ENCODE peak calls at places on chromosomes 4 and X, in nine cellular contexts. One of them, this sample, is unnamed.

GRCh38 chr4:156933633-156934258 is 37.9 kb downstream of the PDGFC start:
- DNase-seq in H9: no peak
- DNase-seq in RKO: peak
- DNase-seq in iPS-NIHi11: no peak
- DNase-seq in GM04504: peak
- DNase-seq in GM19239: no peak
- DNase-seq in hypothalamus: no peak
- DNase-seq in GM13976: no peak
- DNase-seq in posterior cingulate gyrus: no peak
- DNase-seq in this sample: no peak

GRCh38 chr4:57231781-57232180 is 121.6 kb upstream of the IGFBP7 start:
- DNase-seq in GM19239: no peak
- DNase-seq in posterior cingulate gyrus: no peak
- DNase-seq in H9: no peak
- DNase-seq in iPS-NIHi11: no peak
- DNase-seq in RKO: no peak
- DNase-seq in GM13976: no peak
- DNase-seq in GM04504: no peak
- DNase-seq in hypothalamus: no peak
- DNase-seq in this sample: no peak

GRCh38 chr4:76562851-76563803 is 128.1 kb downstream of the SHROOM3 start:
- DNase-seq in GM19239: no peak
- DNase-seq in hypothalamus: no peak
- DNase-seq in posterior cingulate gyrus: no peak
- DNase-seq in GM13976: peak
- DNase-seq in iPS-NIHi11: no peak
- DNase-seq in GM04504: no peak
- DNase-seq in H9: no peak
- DNase-seq in RKO: no peak
- DNase-seq in this sample: no peak

GRCh38 chr4:85126991-85127591 is 160.6 kb upstream of the WDFY3 start:
- DNase-seq in RKO: no peak
- DNase-seq in GM19239: no peak
- DNase-seq in iPS-NIHi11: no peak
- DNase-seq in posterior cingulate gyrus: no peak
- DNase-seq in GM13976: no peak
- DNase-seq in H9: no peak
- DNase-seq in GM04504: no peak
- DNase-seq in hypothalamus: no peak
- DNase-seq in this sample: no peak

GRCh38 chr4:127622621-127622922 is 10.2 kb upstream of the INTU start:
- DNase-seq in GM19239: no peak
- DNase-seq in GM13976: no peak
- DNase-seq in posterior cingulate gyrus: no peak
- DNase-seq in H9: no peak
- DNase-seq in hypothalamus: no peak
- DNase-seq in RKO: no peak
- DNase-seq in iPS-NIHi11: no peak
- DNase-seq in GM04504: no peak
- DNase-seq in this sample: no peak

GRCh38 chr4:41613362-41613761 is 75.4 kb downstream of the LIMCH1 start:
- DNase-seq in GM04504: no peak
- DNase-seq in iPS-NIHi11: peak
- DNase-seq in GM19239: no peak
- DNase-seq in H9: peak
- DNase-seq in RKO: no peak
- DNase-seq in GM13976: no peak
- DNase-seq in hypothalamus: no peak
- DNase-seq in posterior cingulate gyrus: peak
- DNase-seq in this sample: no peak

GRCh38 chrX:154791951-154792350 is 13.3 kb downstream of the MPP1 start:
- DNase-seq in GM19239: no peak
- DNase-seq in RKO: no peak
- DNase-seq in posterior cingulate gyrus: no peak
- DNase-seq in hypothalamus: no peak
- DNase-seq in GM04504: no peak
- DNase-seq in H9: no peak
- DNase-seq in iPS-NIHi11: no peak
- DNase-seq in GM13976: no peak
- DNase-seq in this sample: no peak

GRCh38 chr4:128286474-128287158 is 997 bp downstream of the PGRMC2 start:
- DNase-seq in GM13976: peak
- DNase-seq in H9: no peak
- DNase-seq in RKO: peak
- DNase-seq in iPS-NIHi11: peak
- DNase-seq in posterior cingulate gyrus: no peak
- DNase-seq in GM04504: no peak
- DNase-seq in hypothalamus: no peak
- DNase-seq in GM19239: peak
- DNase-seq in this sample: peak

GRCh38 chr4:38581708-38582107 is 82.3 kb upstream of the KLF3 start:
- DNase-seq in H9: no peak
- DNase-seq in GM13976: no peak
- DNase-seq in RKO: no peak
- DNase-seq in posterior cingulate gyrus: no peak
- DNase-seq in hypothalamus: no peak
- DNase-seq in GM19239: no peak
- DNase-seq in GM04504: no peak
- DNase-seq in iPS-NIHi11: no peak
- DNase-seq in this sample: no peak

GRCh38 chrX:142251665-142252064 is 46.6 kb upstream of the MAGEC2 start:
- DNase-seq in RKO: no peak
- DNase-seq in iPS-NIHi11: no peak
- DNase-seq in GM19239: no peak
- DNase-seq in H9: no peak
- DNase-seq in GM04504: no peak
- DNase-seq in hypothalamus: no peak
- DNase-seq in GM13976: no peak
- DNase-seq in posterior cingulate gyrus: no peak
- DNase-seq in this sample: no peak

GRCh38 chr4:182880387-182881356 is 36.5 kb downstream of the DCTD start:
- DNase-seq in posterior cingulate gyrus: peak
- DNase-seq in RKO: no peak
- DNase-seq in iPS-NIHi11: no peak
- DNase-seq in H9: no peak
- DNase-seq in GM04504: no peak
- DNase-seq in GM13976: no peak
- DNase-seq in GM19239: no peak
- DNase-seq in hypothalamus: peak
- DNase-seq in this sample: no peak

GRCh38 chrX:42519666-42520231 is 258.2 kb downstream of the PPP1R2C start:
- DNase-seq in RKO: peak
- DNase-seq in H9: no peak
- DNase-seq in posterior cingulate gyrus: no peak
- DNase-seq in GM04504: no peak
- DNase-seq in iPS-NIHi11: no peak
- DNase-seq in GM19239: no peak
- DNase-seq in hypothalamus: no peak
- DNase-seq in GM13976: no peak
- DNase-seq in this sample: peak

GRCh38 chr4:20317424-20317985 is 65.8 kb downstream of the SLIT2 start:
- DNase-seq in GM19239: no peak
- DNase-seq in GM04504: no peak
- DNase-seq in hypothalamus: no peak
- DNase-seq in H9: no peak
- DNase-seq in GM13976: no peak
- DNase-seq in iPS-NIHi11: no peak
- DNase-seq in posterior cingulate gyrus: no peak
- DNase-seq in RKO: no peak
- DNase-seq in this sample: no peak

GRCh38 chrX:108072746-108073145 is 18.6 kb downstream of the PSMD10 start:
- DNase-seq in H9: no peak
- DNase-seq in GM19239: no peak
- DNase-seq in GM04504: no peak
- DNase-seq in posterior cingulate gyrus: no peak
- DNase-seq in GM13976: no peak
- DNase-seq in RKO: no peak
- DNase-seq in iPS-NIHi11: no peak
- DNase-seq in hypothalamus: no peak
- DNase-seq in this sample: no peak

GRCh38 chrX:42269186-42269585 is 345.8 kb upstream of the CASK start:
- DNase-seq in posterior cingulate gyrus: no peak
- DNase-seq in iPS-NIHi11: no peak
- DNase-seq in GM19239: no peak
- DNase-seq in GM04504: no peak
- DNase-seq in RKO: no peak
- DNase-seq in hypothalamus: no peak
- DNase-seq in H9: no peak
- DNase-seq in GM13976: no peak
- DNase-seq in this sample: no peak

GRCh38 chr4:82431026-82431745 is 796 bp downstream of the ENOPH1 start:
- DNase-seq in hypothalamus: no peak
- DNase-seq in RKO: peak
- DNase-seq in H9: peak
- DNase-seq in GM19239: no peak
- DNase-seq in posterior cingulate gyrus: no peak
- DNase-seq in GM04504: no peak
- DNase-seq in iPS-NIHi11: peak
- DNase-seq in GM13976: peak
- DNase-seq in this sample: no peak

This sample was measured in fibroblast of the conjunctiva.